ENCODE peak calls at places on chromosome 2, in six cellular contexts. C is IMR-90; J is activated T-helper 1 cell treated with anti-CD3 and anti-CD28 coated beads, Interleukin-12 subunit alpha, Interleukin-12 subunit beta, Interleukin-2, Interleukin-4 antibody, amounts not matched to agents 30 ng/mL and 10 ng/mL and 1 ng/mL, durations not matched to agents 14 hours and 24 hours and 36 hours; K is OCI-LY7; L is fibroblast of gingiva; Z is neural progenitor cell. S is an unnamed sample.

GRCh38 chr2:67965246-67965645 is 97.6 kb downstream of the C1D start:
- DNase-seq in C (no peak), J (no peak), K (no peak), L (no peak), Z (no peak), S (no peak)

GRCh38 chr2:101361519-101361918 is 25.8 kb downstream of the CREG2 start:
- DNase-seq in C (no peak), J (peak), K (no peak), L (no peak), Z (no peak), S (peak)

GRCh38 chr2:123738643-123739042 is 286.4 kb upstream of the CNTNAP5 start:
- DNase-seq in C (no peak), J (no peak), K (no peak), L (no peak), Z (no peak), S (no peak)

GRCh38 chr2:203759692-203760365 is 53.4 kb downstream of the CD28 start:
- DNase-seq in C (peak), J (no peak), K (no peak), L (peak), Z (no peak), S (no peak)

GRCh38 chr2:85430780-85431601 is 12.5 kb downstream of the SH2D6 start:
- DNase-seq in C (no peak), J (no peak), K (no peak), L (no peak), Z (peak), S (no peak)

GRCh38 chr2:12317853-12318426 is 398.8 kb upstream of the TRIB2 start:
- DNase-seq in C (peak), J (no peak), K (no peak), L (peak), Z (no peak), S (no peak)

GRCh38 chr2:238518127-238518827 is 91.5 kb downstream of the ASB1 start:
- DNase-seq in C (peak), J (no peak), K (no peak), L (peak), Z (no peak), S (no peak)

GRCh38 chr2:147026664-147027278 is 818.1 kb upstream of the ACVR2A start:
- DNase-seq in C (peak), J (no peak), K (no peak), L (peak), Z (no peak), S (no peak)

GRCh38 chr2:1606421-1607235 is 137.7 kb downstream of the PXDN start:
- DNase-seq in C (peak), J (no peak), K (no peak), L (no peak), Z (no peak), S (no peak)

GRCh38 chr2:226868331-226868730 is 32.5 kb downstream of the RHBDD1 start:
- DNase-seq in C (peak), J (no peak), K (no peak), L (peak), Z (no peak), S (no peak)